ENCODE peak calls at places on chromosomes 5 and 9, in five cellular contexts. D, V, R, U and L are unnamed samples.

GRCh38 chr5:72300590-72301339 is 19.3 kb downstream of the MRPS27 start:
- DNase-seq in D (peak; percentile 37), V (no peak), R (no peak), U (no peak), L (no peak)

GRCh38 chr9:15837079-15837679 is 284.3 kb downstream of the CCDC171 start:
- DNase-seq in D (peak; percentile 27), V (peak; percentile 41), R (peak; percentile 65), U (peak; percentile 7), L (peak; percentile 69)

GRCh38 chr5:31640024-31640423 is 1.1 kb downstream of the PDZD2 start:
- DNase-seq in D (no peak), V (peak; percentile 55), R (no peak), U (no peak), L (no peak)

GRCh38 chr9:34986541-34987047 is 3.0 kb upstream of the DNAJB5 start:
- DNase-seq in D (no peak), V (peak; percentile 75), R (no peak), U (no peak), L (no peak)

GRCh38 chr9:83034587-83034986 is 28.4 kb downstream of the RASEF start:
- DNase-seq in D (no peak), V (no peak), R (peak; percentile 43), U (no peak), L (peak; percentile 16)

GRCh38 chr5:165188555-165189260 is 1683.3 kb downstream of the MAT2B start:
- DNase-seq in D (no peak), V (no peak), R (no peak), U (no peak), L (no peak)

GRCh38 chr5:123086376-123087055 is 2.5 kb upstream of the PRDM6 start:
- DNase-seq in D (no peak), V (peak; percentile 52), R (no peak), U (no peak), L (no peak)

GRCh38 chr5:65927497-65928340 is 1.3 kb downstream of the ERBIN start:
- DNase-seq in D (no peak), V (peak; percentile 45), R (peak; percentile 72), U (no peak), L (peak; percentile 52)

GRCh38 chr9:84863372-84863771 is 193.8 kb downstream of the NTRK2 start:
- DNase-seq in D (no peak), V (no peak), R (no peak), U (no peak), L (no peak)

GRCh38 chr9:131116281-131117101 is 8.9 kb upstream of the NUP214 start:
- DNase-seq in D (peak; percentile 51), V (no peak), R (no peak), U (no peak), L (no peak)

GRCh38 chr5:95822038-95822407 is 503 bp downstream of the GLRX start:
- DNase-seq in D (peak; percentile 60), V (peak; percentile 72), R (peak; percentile 25), U (no peak), L (peak; percentile 38)

GRCh38 chr5:8756498-8757084 is 789.3 kb downstream of the SEMA5A start:
- DNase-seq in D (no peak), V (peak; percentile 33), R (peak; percentile 60), U (no peak), L (peak; percentile 9)

GRCh38 chr9:79256691-79257213 is 315.0 kb upstream of the TLE4 start:
- DNase-seq in D (no peak), V (no peak), R (peak; percentile 43), U (no peak), L (no peak)

GRCh38 chr5:169893586-169893985 is 86.7 kb downstream of the INSYN2B start:
- DNase-seq in D (no peak), V (no peak), R (no peak), U (no peak), L (no peak)

GRCh38 chr5:76269259-76269958 is 133.7 kb upstream of the IQGAP2 start:
- DNase-seq in D (no peak), V (no peak), R (no peak), U (no peak), L (no peak)

GRCh38 chr5:138967806-138968448 is 92.8 kb upstream of the LRRTM2 start:
- DNase-seq in D (no peak), V (no peak), R (peak; percentile 36), U (no peak), L (no peak)

GRCh38 chr9:35844628-35845301 is 15.7 kb downstream of the TMEM8B start:
- DNase-seq in D (no peak), V (no peak), R (peak; percentile 94), U (peak; percentile 64), L (no peak)

GRCh38 chr9:90925581-90926257 is 124.1 kb downstream of the SYK start:
- DNase-seq in D (no peak), V (no peak), R (peak; percentile 95), U (no peak), L (peak; percentile 23)

GRCh38 chr9:70229579-70229978 is 29.2 kb upstream of the SMC5 start:
- DNase-seq in D (no peak), V (no peak), R (peak; percentile 68), U (no peak), L (no peak)

GRCh38 chr9:2260401-2261306 is 245.5 kb downstream of the SMARCA2 start:
- DNase-seq in D (no peak), V (no peak), R (peak; percentile 45), U (no peak), L (peak; percentile 51)

GRCh38 chr9:91647371-91647770 is 223.7 kb upstream of the NFIL3 start:
- DNase-seq in D (no peak), V (no peak), R (no peak), U (no peak), L (no peak)

GRCh38 chr5:177982072-177982727 is 13.8 kb downstream of the PROP1 start:
- DNase-seq in D (no peak), V (peak; percentile 51), R (no peak), U (no peak), L (peak; percentile 40)

GRCh38 chr9:93657331-93658111 is 81.1 kb downstream of the PHF2 start:
- DNase-seq in D (no peak), V (no peak), R (no peak), U (no peak), L (no peak)

GRCh38 chr5:11797132-11797531 is 107.1 kb downstream of the CTNND2 start:
- DNase-seq in D (no peak), V (peak; percentile 1), R (no peak), U (no peak), L (no peak)

GRCh38 chr9:87267701-87268100 is 230.0 kb upstream of the DAPK1 start:
- DNase-seq in D (no peak), V (no peak), R (no peak), U (no peak), L (no peak)

GRCh38 chr5:16943846-16944675 is 8.0 kb upstream of the MYO10 start:
- DNase-seq in D (no peak), V (no peak), R (no peak), U (no peak), L (no peak)

GRCh38 chr9:91100878-91101450 is 260.8 kb downstream of the AUH start:
- DNase-seq in D (no peak), V (no peak), R (peak; percentile 35), U (no peak), L (no peak)

GRCh38 chr5:64594601-64595518 is 89.0 kb downstream of the RGS7BP start:
- DNase-seq in D (no peak), V (no peak), R (no peak), U (no peak), L (peak; percentile 3)
- TF ChIP-seq RCOR1 in D (no peak), V (no peak), R (no peak), U (no peak), L (no peak)

DNA sequence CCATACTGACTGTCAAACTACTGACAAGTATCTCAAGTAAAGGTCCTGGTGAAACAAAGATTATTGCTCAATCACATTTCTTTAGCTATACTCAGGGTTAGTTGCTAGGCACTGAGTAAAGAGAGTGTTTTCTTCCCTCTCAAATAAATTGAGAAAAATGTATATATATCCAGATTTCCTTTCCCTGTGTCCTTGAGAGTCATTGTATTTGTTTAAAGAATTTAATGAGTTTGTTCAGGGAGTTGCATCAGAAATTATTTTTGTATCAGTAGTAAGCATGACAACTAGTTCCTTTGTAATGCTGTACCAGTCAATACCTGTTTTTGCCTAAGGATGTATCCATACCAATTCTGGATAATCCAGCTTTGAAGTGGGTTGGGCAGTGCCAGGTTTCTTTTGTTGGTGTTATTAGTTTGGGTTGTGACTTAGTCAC is 3.2 kb upstream of the ANKHD1 start:
- DNase-seq in D (no peak), V (no peak), R (no peak), U (no peak), L (peak; percentile 34)
- H3K27ac ChIP-seq in D (no peak overlapping the region), V (no peak overlapping the region), R (no peak overlapping the region), U (no peak overlapping the region), L (no peak overlapping the region)

GRCh38 chr9:135240222-135240621 is 152.8 kb downstream of the OLFM1 start:
- DNase-seq in D (no peak), V (no peak), R (no peak), U (no peak), L (no peak)
- TF ChIP-seq RCOR1 in D (no peak), V (no peak), R (no peak), U (no peak), L (no peak)

DNA sequence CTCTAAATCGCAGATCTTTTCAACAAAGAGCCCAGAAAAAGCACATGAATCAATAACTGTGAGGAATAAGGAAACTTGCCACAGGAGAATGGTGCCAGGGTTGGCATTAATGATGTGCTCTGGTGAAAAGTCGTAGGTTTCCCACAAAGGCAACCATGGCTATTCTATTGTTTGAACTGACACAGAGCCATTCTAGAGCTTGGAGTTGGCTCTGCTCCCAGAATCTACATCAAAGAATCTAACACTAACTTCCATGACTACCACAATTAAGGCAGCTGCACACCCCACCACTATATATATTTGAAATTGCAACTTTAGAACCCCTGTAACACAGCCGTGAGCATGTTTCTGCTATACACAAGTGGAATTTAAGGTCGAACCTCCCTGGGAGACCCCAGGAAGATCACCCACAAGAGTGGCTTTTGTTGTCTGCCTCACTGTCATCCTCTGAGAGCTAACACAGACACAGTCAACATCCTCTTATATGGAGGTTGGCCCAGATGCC is 89.7 kb upstream of the CCDC152 start:
- DNase-seq in D (no peak), V (no peak), R (no peak), U (no peak), L (no peak)
- H3K27ac ChIP-seq in D (no peak overlapping the region), V (no peak overlapping the region), R (no peak overlapping the region), U (no peak overlapping the region), L (no peak overlapping the region)

DNA sequence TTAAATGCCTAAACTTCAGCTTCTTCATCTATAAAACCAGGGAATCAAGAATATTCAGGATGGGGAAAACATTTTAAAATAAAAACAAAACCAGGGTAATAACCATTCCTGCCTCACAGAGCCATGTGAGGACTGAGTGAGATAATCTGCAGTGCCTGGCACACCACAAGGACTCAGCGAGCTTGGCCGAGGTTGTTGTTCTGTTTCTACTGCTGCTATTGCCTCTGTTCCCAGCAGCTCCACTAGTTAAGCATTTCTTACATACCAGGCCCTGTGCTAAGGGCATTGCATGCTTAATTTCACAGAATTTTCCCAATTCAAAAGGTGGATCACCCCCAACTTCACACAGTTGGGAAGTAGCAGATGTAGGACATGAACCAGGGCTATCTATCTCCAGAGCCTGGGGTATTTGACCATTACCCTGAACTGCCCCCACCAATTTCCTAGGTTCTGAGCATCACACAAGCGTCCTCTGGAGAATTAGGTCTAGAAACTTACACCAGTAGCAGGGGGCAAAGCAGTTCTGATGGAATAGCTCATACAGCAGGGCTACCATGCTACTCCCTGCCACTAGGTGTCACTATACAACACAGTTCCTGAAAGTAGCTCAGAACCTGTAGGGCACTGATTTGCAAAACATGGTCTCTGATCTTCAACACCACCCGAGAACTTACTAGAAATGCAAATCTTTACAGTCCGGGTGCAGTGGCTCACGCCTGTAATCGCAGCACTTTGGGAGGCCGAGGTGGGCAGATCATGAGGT is 74.3 kb downstream of the LRSAM1 start:
- DNase-seq in D (peak; percentile 68), V (no peak), R (peak; percentile 58), U (no peak), L (no peak)
- TF ChIP-seq RCOR1 in D (no peak), V (no peak), R (no peak), U (no peak), L (no peak)

GRCh38 chr5:157286761-157287211 is 20.9 kb downstream of the CYFIP2 start:
- DNase-seq in D (no peak), V (no peak), R (no peak), U (no peak), L (no peak)
- H3K27ac ChIP-seq in D (no peak overlapping the region), V (no peak overlapping the region), R (no peak overlapping the region), U (no peak overlapping the region), L (no peak overlapping the region)